ENCODE peak calls at places on chromosome 6, in nine cellular contexts. Z, T, L, Q, J, D, W, E and U are unnamed samples.

GRCh38 chr6:111989743-111990142 is 64.2 kb upstream of the CCN6 start:
- DNase-seq in Z (no peak), J (peak; percentile 44), Q (no peak), D (no peak), W (no peak), T (no peak), E (no peak), L (no peak), U (no peak)

GRCh38 chr6:157505912-157506491 is 125.0 kb downstream of the ZDHHC14 start:
- DNase-seq in W (no peak), Z (no peak), T (no peak), D (no peak), J (no peak), Q (no peak), L (no peak), E (no peak), U (no peak)

GRCh38 chr6:147578159-147578558 is 69.7 kb downstream of the SAMD5 start:
- DNase-seq in T (no peak), Q (no peak), W (no peak), J (no peak), L (no peak), D (no peak), Z (no peak), E (no peak), U (no peak)

GRCh38 chr6:40997256-40997957 is 41.6 kb downstream of the UNC5CL start:
- DNase-seq in Z (peak; percentile 29), E (peak; percentile 73), W (peak; percentile 74), D (no peak), Q (peak; percentile 83), J (no peak), L (no peak), T (peak; percentile 67), U (peak; percentile 71)

GRCh38 chr6:95203153-95203754 is 374.1 kb upstream of the MANEA start:
- DNase-seq in W (no peak), Q (peak; percentile 19), E (peak; percentile 16), D (no peak), T (no peak), L (no peak), J (no peak), Z (peak; percentile 74), U (peak; percentile 56)

GRCh38 chr6:156174026-156174880 is 602.9 kb upstream of the ARID1B start:
- DNase-seq in Z (no peak), J (no peak), Q (no peak), D (no peak), L (no peak), T (no peak), W (no peak), E (no peak), U (no peak)

GRCh38 chr6:138541793-138542481 is 42.6 kb upstream of the NHSL1 start:
- DNase-seq in J (no peak), W (no peak), L (no peak), Q (peak; percentile 58), E (no peak), D (no peak), Z (no peak), T (no peak), U (no peak)

GRCh38 chr6:44932651-44933091 is 395.5 kb upstream of the RUNX2 start:
- DNase-seq in J (peak; percentile 74), L (no peak), D (no peak), E (no peak), Z (no peak), T (no peak), W (no peak), Q (no peak), U (no peak)

GRCh38 chr6:9494864-9495263 is 920.0 kb downstream of the TFAP2A start:
- DNase-seq in W (no peak), D (no peak), Q (peak; percentile 87), E (peak; percentile 24), Z (no peak), J (no peak), T (no peak), L (no peak), U (no peak)

GRCh38 chr6:150452642-150453243 is 83.9 kb downstream of the IYD start:
- DNase-seq in Q (peak; percentile 63), D (peak; percentile 32), L (no peak), T (no peak), J (no peak), W (no peak), E (no peak), Z (no peak), U (peak; percentile 47)

GRCh38 chr6:41878246-41878645 is 16.9 kb downstream of the USP49 start:
- DNase-seq in L (no peak), J (no peak), Z (no peak), T (no peak), D (no peak), Q (peak; percentile 83), W (no peak), E (peak; percentile 41), U (no peak)

GRCh38 chr6:78243519-78243918 is 590.7 kb downstream of the MEI4 start:
- DNase-seq in Z (no peak), D (no peak), J (no peak), W (no peak), T (no peak), L (no peak), Q (peak; percentile 63), E (peak; percentile 62), U (peak; percentile 8)

GRCh38 chr6:154277578-154278128 is 79.0 kb downstream of the IPCEF1 start:
- DNase-seq in Z (no peak), D (no peak), W (no peak), L (no peak), J (no peak), E (no peak), T (no peak), Q (no peak), U (no peak)
- TF ChIP-seq CTCF in Z (no peak), D (no peak), W (no peak), L (no peak), J (no peak), E (no peak), T (no peak), Q (no peak), U (no peak)

GRCh38 chr6:13215390-13215789 is 112.9 kb downstream of the TBC1D7 start:
- DNase-seq in T (no peak), Z (no peak), E (no peak), W (no peak), J (no peak), L (no peak), Q (no peak), D (no peak), U (no peak)
- H3K27ac ChIP-seq in T (no peak overlapping the region), Z (no peak overlapping the region), E (no peak overlapping the region), W (no peak overlapping the region), J (no peak overlapping the region), L (no peak overlapping the region), Q (no peak overlapping the region), D (no peak overlapping the region), U (no peak overlapping the region)

DNA sequence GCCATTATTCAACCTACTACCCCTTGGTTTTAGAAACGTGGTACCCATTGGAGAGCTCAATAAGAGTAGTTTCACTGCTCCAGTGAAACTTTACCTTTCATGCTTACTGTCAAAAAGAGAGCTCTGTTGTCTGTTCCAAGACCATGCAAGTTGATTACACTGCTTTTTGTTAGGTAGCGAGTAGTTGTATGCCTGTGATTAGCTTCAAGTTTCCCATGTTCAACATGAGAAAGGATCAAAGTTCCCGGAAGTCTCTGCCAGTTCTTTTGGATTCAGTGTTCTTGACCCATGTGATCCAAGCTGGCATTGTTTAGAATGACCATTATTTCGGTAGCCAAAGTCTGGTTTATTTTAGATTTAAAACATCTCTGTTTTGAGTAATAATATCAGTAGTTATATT is 107.1 kb downstream of the ZFAND3 start:
- DNase-seq in T (no peak), W (no peak), Z (no peak), E (no peak), D (no peak), Q (no peak), L (no peak), J (no peak), U (no peak)
- H3K4me3 ChIP-seq in T (no peak overlapping the region), W (no peak overlapping the region), Z (no peak overlapping the region), E (no peak overlapping the region), D (no peak overlapping the region), Q (no peak overlapping the region), L (no peak overlapping the region), J (no peak overlapping the region), U (no peak overlapping the region)

GRCh38 chr6:5399391-5399790 is 138.1 kb downstream of the FARS2 start:
- DNase-seq in W (no peak), T (no peak), L (no peak), Z (no peak), E (no peak), D (no peak), Q (no peak), J (no peak), U (no peak)

GRCh38 chr6:5398530-5398929 is 137.2 kb downstream of the FARS2 start:
- DNase-seq in E (peak; percentile 27), T (no peak), Q (peak; percentile 46), L (no peak), D (no peak), J (no peak), Z (no peak), W (no peak), U (peak; percentile 68)

GRCh38 chr6:5394280-5394679 is 133.0 kb downstream of the FARS2 start:
- DNase-seq in E (no peak), D (no peak), Z (no peak), T (no peak), Q (no peak), W (no peak), J (no peak), L (no peak), U (no peak)

GRCh38 chr6:5390177-5390576 is 128.9 kb downstream of the FARS2 start:
- DNase-seq in J (no peak), D (no peak), W (no peak), Q (no peak), E (no peak), Z (no peak), T (no peak), L (no peak), U (no peak)

DNA sequence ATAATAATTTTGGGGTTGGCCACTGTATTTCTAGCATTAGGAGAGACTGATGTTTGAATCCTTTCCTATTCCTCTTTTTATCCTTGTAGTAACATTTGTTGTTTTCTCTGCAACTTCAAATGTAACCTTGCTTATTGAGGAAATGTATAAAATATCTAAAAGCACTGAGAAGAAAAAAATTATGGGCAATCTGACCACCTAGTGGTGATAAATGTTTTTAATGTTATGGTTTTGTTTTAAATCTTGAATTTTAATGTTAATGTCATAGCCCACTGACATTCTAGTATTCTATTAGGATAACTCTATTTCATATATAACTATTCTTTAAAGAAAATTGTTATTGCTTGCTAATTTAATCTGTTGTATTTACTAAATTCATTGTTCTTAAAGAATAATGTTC is 134.4 kb downstream of the FARS2 start:
- DNase-seq in Z (no peak), J (no peak), Q (no peak), W (no peak), L (no peak), D (no peak), T (no peak), E (no peak), U (no peak)
- TF ChIP-seq CTCF in Z (no peak), J (no peak), Q (no peak), W (no peak), L (no peak), D (no peak), T (no peak), E (no peak), U (peak; percentile 4)

DNA sequence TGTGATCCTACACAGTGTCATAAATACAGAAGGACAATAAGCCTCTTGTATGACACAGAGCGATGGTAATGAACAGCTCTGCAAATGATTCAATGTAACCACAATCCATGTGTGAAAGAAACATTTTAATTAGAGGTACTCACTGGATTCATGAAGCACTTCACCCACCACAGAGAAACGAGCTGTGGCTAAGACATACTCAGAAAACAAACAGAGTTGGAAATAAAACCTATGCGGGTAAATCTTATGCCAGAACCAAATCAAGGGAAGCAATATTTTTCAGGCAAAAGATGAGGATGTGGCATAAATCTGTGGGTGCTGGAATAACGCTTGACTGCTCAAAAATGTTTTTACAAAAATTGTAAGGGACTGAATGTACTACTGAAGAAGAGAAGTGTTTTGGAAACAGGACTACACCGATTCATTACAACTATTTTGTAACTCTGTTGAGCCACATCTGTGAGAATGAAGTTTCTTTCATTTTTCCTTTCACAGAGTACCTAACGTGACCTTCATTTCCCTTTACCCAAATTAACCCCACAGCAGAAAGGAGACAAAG is 112.1 kb downstream of the WDR27 start:
- DNase-seq in D (no peak), Z (no peak), E (no peak), Q (peak; percentile 89), J (no peak), L (no peak), W (no peak), T (no peak), U (no peak)
- H3K27ac ChIP-seq in D (no peak overlapping the region), Z (peak overlapping the region; percentile 66), E (no peak overlapping the region), Q (no peak overlapping the region), J (peak overlapping the region; percentile 2), L (peak overlapping the region; percentile 75), W (no peak overlapping the region), T (peak overlapping the region; percentile 44), U (no peak overlapping the region)